ENCODE peak calls at places on chromosomes 4 and X, in seven cellular contexts. D is uterus; P is neural progenitor cell; X is CD4-positive, alpha-beta T cell; R is DND-41; B is right lobe of liver; E is WTC11. S is an unnamed sample.

GRCh38 chr4:4430492-4431195 is 43.7 kb downstream of the NSG1 start:
- DNase-seq in X (peak), D (no peak), E (peak), B (no peak), P (peak), R (peak), S (peak)

GRCh38 chr4:17284323-17285175 is 227.3 kb downstream of the QDPR start:
- DNase-seq in X (no peak), D (no peak), P (no peak), R (no peak), B (no peak), E (no peak), S (no peak)

GRCh38 chr4:91373546-91373945 is 930.2 kb upstream of the GRID2 start:
- DNase-seq in E (no peak), B (no peak), D (no peak), R (no peak), X (no peak), P (no peak), S (no peak)

GRCh38 chrX:84475101-84475500 is 27.2 kb downstream of the HDX start:
- DNase-seq in P (no peak), E (no peak), B (no peak), D (no peak), X (no peak), R (no peak), S (no peak)

GRCh38 chrX:41180194-41180902 is 95.1 kb downstream of the USP9X start:
- DNase-seq in D (peak), B (no peak), X (peak), P (peak), R (peak), E (peak), S (peak)

GRCh38 chr4:169050308-169050707 is 40.3 kb upstream of the CBR4 start:
- DNase-seq in R (no peak), X (no peak), E (no peak), D (no peak), B (no peak), P (no peak), S (no peak)

GRCh38 chrX:115588180-115588579 is 27.2 kb downstream of the PLS3 start:
- DNase-seq in P (no peak), D (no peak), B (no peak), E (no peak), X (no peak), R (no peak), S (no peak)

GRCh38 chr4:15885422-15885821 is 53.1 kb downstream of the FGFBP1 start:
- DNase-seq in R (no peak), B (no peak), P (no peak), X (no peak), D (no peak), E (no peak), S (no peak)

GRCh38 chr4:160485071-160485687 is 1382.3 kb downstream of the RAPGEF2 start:
- DNase-seq in E (no peak), P (no peak), X (no peak), R (no peak), B (no peak), D (no peak), S (no peak)

GRCh38 chrX:10414872-10415703 is 205.3 kb downstream of the MID1 start:
- DNase-seq in P (no peak), X (no peak), B (no peak), R (no peak), E (no peak), D (no peak), S (no peak)

GRCh38 chr4:177562859-177563258 is 120.6 kb upstream of the AGA start:
- DNase-seq in R (no peak), D (no peak), X (no peak), B (no peak), P (no peak), E (no peak), S (no peak)

GRCh38 chr4:30821891-30822612 is 101.9 kb downstream of the PCDH7 start:
- DNase-seq in D (no peak), B (no peak), R (no peak), X (no peak), P (no peak), E (no peak), S (no peak)

GRCh38 chr4:41009411-41009810 is 204.9 kb downstream of the APBB2 start:
- DNase-seq in P (no peak), D (no peak), E (no peak), R (no peak), X (no peak), B (no peak), S (no peak)

GRCh38 chrX:16870861-16871584 is 861 bp upstream of the RBBP7 start:
- DNase-seq in D (peak), R (peak), X (peak), E (peak), P (peak), B (peak), S (no peak)

GRCh38 chrX:97490656-97491055 is 606.9 kb downstream of the RPA4 start:
- DNase-seq in X (no peak), P (no peak), D (no peak), B (no peak), E (no peak), R (no peak), S (no peak)

GRCh38 chr4:118849867-118850812 is 14.2 kb upstream of the SEC24D start:
- DNase-seq in X (peak), P (no peak), B (no peak), R (peak), D (no peak), E (no peak), S (no peak)

GRCh38 chr4:2660596-2661211 is 95.4 kb downstream of the TNIP2 start:
- DNase-seq in E (no peak), X (no peak), D (no peak), P (no peak), R (no peak), B (no peak), S (no peak)

GRCh38 chr4:121050251-121050650 is 22.1 kb downstream of the NDNF start:
- DNase-seq in B (no peak), D (no peak), X (no peak), P (no peak), R (no peak), E (no peak), S (no peak)

GRCh38 chr4:67521506-67521905 is 23.8 kb downstream of the CENPC start:
- DNase-seq in P (no peak), R (no peak), D (no peak), E (no peak), B (no peak), X (no peak), S (no peak)

GRCh38 chr4:7194251-7195137 is 2.2 kb downstream of the SORCS2 start:
- DNase-seq in B (peak), X (no peak), E (no peak), D (peak), R (peak), P (peak), S (no peak)

GRCh38 chrX:150475466-150475865 is 93.0 kb upstream of the MTM1 start:
- DNase-seq in R (no peak), D (peak), X (no peak), E (no peak), B (no peak), P (no peak), S (no peak)

GRCh38 chrX:5876984-5877655 is 351.5 kb downstream of the NLGN4X start:
- DNase-seq in E (peak), X (no peak), R (no peak), D (no peak), B (no peak), P (peak), S (no peak)

GRCh38 chr4:103306870-103307345 is 108.8 kb upstream of the CENPE start:
- DNase-seq in E (no peak), B (no peak), D (no peak), X (no peak), R (no peak), P (peak), S (no peak)

GRCh38 chrX:41923925-41924693 is 755 bp upstream of the CASK start:
- DNase-seq in P (peak), X (no peak), B (peak), E (no peak), R (peak), D (no peak), S (no peak)

GRCh38 chr4:2733001-2733843 is 22.9 kb downstream of the TNIP2 start:
- DNase-seq in P (no peak), R (no peak), B (no peak), X (no peak), D (no peak), E (no peak), S (no peak)

GRCh38 chrX:15903186-15903681 is 48.6 kb upstream of the AP1S2 start:
- DNase-seq in E (no peak), R (no peak), P (no peak), B (no peak), D (no peak), X (no peak), S (no peak)

GRCh38 chr4:52939739-52940138 is 77.6 kb downstream of the RASL11B start:
- DNase-seq in D (no peak), E (peak), X (no peak), R (no peak), B (no peak), P (no peak), S (no peak)

GRCh38 chr4:1077711-1078477 is 35.5 kb downstream of the RNF212 start:
- DNase-seq in B (peak), R (no peak), E (no peak), P (no peak), X (no peak), D (no peak), S (no peak)

GRCh38 chrX:10176121-10177003 is 19.6 kb downstream of the CLCN4 start:
- DNase-seq in D (no peak), P (no peak), X (no peak), R (no peak), B (peak), E (no peak), S (no peak)

GRCh38 chr4:6250235-6250983 is 19.2 kb upstream of the WFS1 start:
- DNase-seq in E (peak), B (no peak), X (no peak), P (peak), D (no peak), R (peak), S (no peak)

GRCh38 chrX:3286196-3286920 is 60.1 kb downstream of the MXRA5 start:
- DNase-seq in X (no peak), B (no peak), D (no peak), P (no peak), E (no peak), R (no peak), S (no peak)

GRCh38 chrX:39896951-39897740 is 200.6 kb downstream of the BCOR start:
- DNase-seq in B (no peak), E (peak), X (no peak), P (peak), D (peak), R (no peak), S (no peak)

GRCh38 chr4:183541081-183542045 is 36.5 kb downstream of the ING2 start:
- DNase-seq in D (no peak), E (peak), P (peak), B (no peak), X (no peak), R (no peak), S (no peak)

GRCh38 chrX:84153538-84153937 is 34.5 kb downstream of the RPS6KA6 start:
- DNase-seq in D (no peak), B (no peak), E (no peak), X (no peak), R (no peak), P (no peak), S (no peak)

GRCh38 chrX:68252664-68253063 is 180.6 kb downstream of the OPHN1 start:
- DNase-seq in P (no peak), D (no peak), X (no peak), R (no peak), E (no peak), B (no peak), S (no peak)

GRCh38 chr4:8728536-8729407 is 136.2 kb downstream of the CPZ start:
- DNase-seq in P (no peak), D (no peak), X (no peak), B (peak), E (no peak), R (peak), S (peak)

GRCh38 chr4:95742872-95743271 is 97.0 kb upstream of the PDHA2 start:
- DNase-seq in X (no peak), P (no peak), D (no peak), R (no peak), B (no peak), E (no peak), S (no peak)

GRCh38 chr4:37864786-37865185 is 26.1 kb upstream of the TBC1D1 start:
- DNase-seq in R (no peak), E (no peak), D (no peak), B (no peak), P (no peak), X (no peak), S (no peak)

GRCh38 chr4:138595731-138596465 is 353.7 kb upstream of the SLC7A11 start:
- DNase-seq in E (no peak), R (no peak), D (peak), B (peak), P (no peak), X (no peak), S (no peak)

DNA sequence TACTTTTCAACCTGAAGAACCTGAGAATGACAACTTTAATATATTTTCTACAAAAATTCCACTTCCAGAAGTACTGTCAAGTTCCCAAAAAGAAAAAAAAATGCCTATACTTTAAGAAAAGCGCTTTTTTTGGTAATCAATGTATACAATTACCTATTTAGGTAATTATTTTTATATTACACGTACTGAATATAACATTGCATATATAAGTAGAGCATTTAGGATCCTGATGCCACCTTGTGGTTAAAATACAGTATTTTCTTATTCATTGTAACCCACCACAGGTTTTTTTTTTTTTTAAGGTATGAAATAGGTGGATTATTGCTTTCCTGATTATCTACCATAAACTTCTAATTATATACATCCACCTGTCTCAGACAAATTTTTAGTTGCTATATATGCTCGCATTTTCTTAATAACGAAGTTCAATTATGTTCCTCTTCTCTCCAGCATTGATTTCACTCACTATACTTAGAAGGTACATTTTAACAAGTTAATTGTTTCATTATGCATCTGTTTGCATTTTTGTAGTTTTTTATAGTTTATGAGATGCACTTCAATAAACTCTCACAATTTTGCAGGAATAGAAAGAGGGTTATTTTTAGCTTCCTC is 5.2 kb downstream of the MAP9 start:
- DNase-seq in P (peak), D (no peak), R (no peak), B (no peak), X (no peak), E (no peak), S (no peak)
- TF ChIP-seq CTCF in P (peak), D (peak), R (peak), B (peak), X (peak), E (peak), S (peak)

DNA sequence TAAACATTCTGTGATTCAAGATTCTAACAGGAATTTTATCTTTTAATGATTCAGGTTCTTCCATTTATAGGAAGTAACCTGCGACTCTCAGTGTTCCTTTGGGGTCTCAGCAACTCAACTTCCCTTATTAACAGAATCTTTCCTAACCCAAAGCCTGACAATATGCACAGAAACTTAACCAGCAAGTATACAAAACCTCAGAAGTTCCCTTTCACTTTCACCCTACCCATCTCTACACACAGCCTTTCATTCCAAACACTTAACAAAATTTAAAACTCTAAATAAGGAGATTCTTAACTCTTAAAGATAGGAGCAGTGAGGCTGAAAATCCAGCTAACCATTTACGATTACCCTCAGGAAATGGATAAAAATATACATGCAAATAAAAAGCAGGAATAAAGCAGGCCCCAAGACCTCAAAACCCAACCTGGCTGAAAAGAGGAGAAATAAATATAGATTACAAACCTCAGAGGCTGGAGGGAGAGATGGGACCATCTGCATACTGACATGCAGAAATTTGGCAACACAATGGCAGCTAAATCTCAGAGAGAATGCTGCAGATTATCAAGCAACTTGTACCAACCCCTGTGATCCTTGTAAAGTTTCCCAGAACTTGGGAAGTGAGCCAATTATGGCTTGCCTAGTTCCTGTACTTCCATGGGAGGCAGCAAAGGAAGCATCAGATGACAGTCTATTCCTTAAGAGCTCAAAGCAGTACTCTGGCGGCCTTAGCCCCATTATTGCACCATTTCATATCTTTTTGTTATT is 101.0 kb downstream of the ATP11C start:
- DNase-seq in P (peak), X (no peak), D (no peak), B (no peak), R (no peak), E (no peak), S (no peak)
- TF ChIP-seq CTCF in P (no peak), X (no peak), D (no peak), B (no peak), R (no peak), E (no peak), S (no peak)

GRCh38 chr4:87422104-87423052 is at the start of gene NUDT9:
- DNase-seq in E (peak), R (peak), D (peak), P (peak), B (peak), X (peak), S (peak)
- TF ChIP-seq CTCF in E (no peak), R (no peak), D (no peak), P (no peak), B (no peak), X (peak), S (no peak)

GRCh38 chrX:1529328-1529727 is 7.7 kb downstream of the P2RY8 start:
- DNase-seq in R (peak), B (no peak), X (no peak), D (no peak), P (no peak), E (no peak), S (no peak)
- TF ChIP-seq CTCF in R (no peak), B (no peak), X (no peak), D (no peak), P (no peak), E (no peak), S (no peak)

GRCh38 chr4:161564230-161564834 is 599.5 kb downstream of the FSTL5 start:
- DNase-seq in P (no peak), B (no peak), X (no peak), R (no peak), D (no peak), E (no peak), S (no peak)
- TF ChIP-seq CTCF in P (peak), B (peak), X (no peak), R (peak), D (no peak), E (no peak), S (no peak)

S was measured in natural killer cell.